ENCODE peak calls at places on chromosome 20, in four cellular contexts. O, H, F and Z are unnamed samples.
A peak's percentile ranks its signal among the peaks of the same experiment; 100 is the strongest.

GRCh38 chr20:50085481-50086365 is 27.2 kb downstream of the UBE2V1 start:
- DNase-seq in O (peak; percentile 55), H (peak; percentile 34), F (peak; percentile 73), Z (no peak)

GRCh38 chr20:52191132-52191435 is 495 bp downstream of the ZFP64 start:
- DNase-seq in O (peak; percentile 62), H (no peak), F (peak; percentile 7), Z (no peak)

GRCh38 chr20:23123886-23124285 is 37.8 kb upstream of the CD93 start:
- DNase-seq in O (peak; percentile 22), H (no peak), F (no peak), Z (no peak)

GRCh38 chr20:37529214-37529967 is 1.7 kb upstream of the BLCAP start:
- DNase-seq in O (no peak), H (no peak), F (no peak), Z (no peak)

GRCh38 chr20:2421247-2421646 is 40.5 kb downstream of the TGM6 start:
- DNase-seq in O (no peak), H (no peak), F (no peak), Z (no peak)

GRCh38 chr20:58497911-58498310 is 17.3 kb downstream of the APCDD1L start:
- DNase-seq in O (no peak), H (no peak), F (no peak), Z (no peak)

GRCh38 chr20:46099491-46100287 is 9.9 kb upstream of the NCOA5 start:
- DNase-seq in O (no peak), H (no peak), F (no peak), Z (no peak)

GRCh38 chr20:21801193-21801592 is 95.7 kb downstream of the PAX1 start:
- DNase-seq in O (no peak), H (no peak), F (no peak), Z (no peak)

GRCh38 chr20:62501801-62502495 is 26.2 kb upstream of the GATA5 start:
- DNase-seq in O (no peak), H (no peak), F (peak; percentile 63), Z (no peak)

GRCh38 chr20:47368301-47368700 is 11.8 kb upstream of the ZMYND8 start:
- DNase-seq in O (no peak), H (no peak), F (no peak), Z (no peak)

GRCh38 chr20:62832212-62832922 is 15.5 kb downstream of the COL9A3 start:
- DNase-seq in O (peak; percentile 80), H (no peak), F (no peak), Z (no peak)

GRCh38 chr20:45469336-45470261 is at the start of gene WFDC2:
- DNase-seq in O (peak; percentile 62), H (no peak), F (no peak), Z (peak; percentile 22)

GRCh38 chr20:56625837-56626236 is 3.3 kb upstream of the TFAP2C start:
- DNase-seq in O (no peak), H (no peak), F (no peak), Z (no peak)

GRCh38 chr20:59955131-59955796 is 3.0 kb upstream of the CDH26 start:
- DNase-seq in O (no peak), H (no peak), F (no peak), Z (peak; percentile 28)

GRCh38 chr20:38685853-38686473 is 38.3 kb upstream of the SLC32A1 start:
- DNase-seq in O (peak; percentile 46), H (peak; percentile 12), F (peak; percentile 44), Z (no peak)

GRCh38 chr20:63846128-63846771 is 15.0 kb upstream of the ABHD16B start:
- DNase-seq in O (no peak), H (no peak), F (no peak), Z (peak; percentile 64)

GRCh38 chr20:45765980-45766379 is 25.7 kb downstream of the WFDC3 start:
- DNase-seq in O (no peak), H (no peak), F (no peak), Z (no peak)

GRCh38 chr20:59948828-59949720 is 8.9 kb downstream of the FAM217B start:
- DNase-seq in O (no peak), H (peak; percentile 51), F (peak; percentile 67), Z (no peak)

GRCh38 chr20:63096681-63097335 is 90.0 kb upstream of the BHLHE23 start:
- DNase-seq in O (peak; percentile 10), H (no peak), F (no peak), Z (no peak)

GRCh38 chr20:51284871-51285270 is 257.6 kb downstream of the NFATC2 start:
- DNase-seq in O (no peak), H (no peak), F (no peak), Z (no peak)

GRCh38 chr20:22821081-22821480 is 214.0 kb upstream of the SSTR4 start:
- DNase-seq in O (no peak), H (no peak), F (no peak), Z (no peak)

GRCh38 chr20:58956078-58956477 is 25.0 kb upstream of the NELFCD start:
- DNase-seq in O (no peak), H (no peak), F (no peak), Z (no peak)

GRCh38 chr20:2527762-2528161 is 8.6 kb upstream of the TMC2 start:
- DNase-seq in O (no peak), H (no peak), F (no peak), Z (no peak)

GRCh38 chr20:43765933-43766332 is 39.1 kb upstream of the GTSF1L start:
- DNase-seq in O (no peak), H (no peak), F (no peak), Z (no peak)

GRCh38 chr20:63220696-63221399 is 4.9 kb upstream of the YTHDF1 start:
- DNase-seq in O (no peak), H (no peak), F (no peak), Z (no peak)

GRCh38 chr20:1368448-1369199 is 24.2 kb downstream of the FKBP1A start:
- DNase-seq in O (no peak), H (no peak), F (peak; percentile 66), Z (no peak)

GRCh38 chr20:63360850-63361497 is at the start of gene CHRNA4:
- DNase-seq in O (no peak), H (no peak), F (no peak), Z (no peak)

GRCh38 chr20:59184880-59185447 is 21.3 kb downstream of the ZNF831 start:
- DNase-seq in O (no peak), H (no peak), F (no peak), Z (no peak)

DNA sequence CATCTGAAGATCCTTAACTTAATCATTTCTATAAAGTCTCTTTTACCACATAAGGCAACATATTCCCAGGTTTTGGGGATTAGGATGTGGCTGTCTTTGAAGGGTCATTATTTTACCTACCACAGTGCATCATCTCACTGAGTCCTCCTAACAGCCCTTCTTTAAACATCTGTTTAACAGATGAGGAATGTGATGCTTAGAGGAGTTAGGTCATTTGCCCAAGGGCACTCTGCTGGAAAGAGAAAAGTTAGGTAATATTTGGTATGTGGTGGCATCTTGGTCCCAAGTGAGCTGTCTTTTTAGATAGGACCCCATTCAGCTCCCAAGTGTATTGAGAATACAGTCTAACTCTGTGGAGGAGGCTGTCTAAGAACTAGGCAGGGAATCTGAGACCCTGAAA is 11.0 kb downstream of the MMP24 start:
- DNase-seq in O (no peak), H (no peak), F (no peak), Z (no peak)
- H3K27ac ChIP-seq in O (no peak overlapping the region), H (no peak overlapping the region), F (no peak overlapping the region), Z (no peak overlapping the region)

DNA sequence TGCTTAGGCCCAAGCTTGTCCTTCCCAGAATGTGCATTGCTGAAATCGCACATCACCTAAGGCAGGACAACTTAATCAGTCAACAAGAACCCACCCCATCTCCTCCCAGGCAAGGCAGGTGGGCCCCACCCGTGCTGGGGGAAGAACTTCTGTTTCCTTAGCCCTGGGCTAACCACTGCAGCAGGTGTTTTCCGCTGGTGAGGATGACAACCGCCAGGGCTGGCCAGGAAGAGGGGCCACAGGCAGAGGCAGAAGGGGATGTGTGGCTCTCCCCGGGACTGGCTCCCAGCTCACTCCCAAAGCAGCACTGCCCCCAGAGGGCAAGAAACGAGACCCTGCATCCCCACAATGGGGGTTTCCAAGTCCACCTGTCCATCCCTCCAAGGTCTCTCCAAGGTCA is 168.4 kb upstream of the CST7 start:
- DNase-seq in O (peak; percentile 22), H (no peak), F (no peak), Z (no peak)
- TF ChIP-seq CTCF in O (no peak), H (no peak), F (no peak), Z (no peak)

GRCh38 chr20:25487306-25487705 is 79.8 kb downstream of the GINS1 start:
- DNase-seq in O (no peak), H (no peak), F (no peak), Z (no peak)
- H3K36me3 ChIP-seq in O (no peaks in the 10 kb centered on the region), H (no peaks in the 10 kb centered on the region), F (peaks cover 30% of the 10 kb centered on the region), Z (no peaks in the 10 kb centered on the region)

GRCh38 chr20:33359399-33360261 is 41.7 kb downstream of the CDK5RAP1 start:
- DNase-seq in O (no peak), H (no peak), F (no peak), Z (no peak)
- H3K27ac ChIP-seq in O (no peak overlapping the region), H (no peak overlapping the region), F (no peak overlapping the region), Z (no peak overlapping the region)